ENCODE peak calls at places on chromosomes 2 and 18, in nine cellular contexts. One of them, this sample, is unnamed.

GRCh38 chr18:7755753-7756475 is 188.8 kb downstream of the PTPRM start:
- DNase-seq in fibroblast of lung: no peak
- DNase-seq in PC-3: no peak
- DNase-seq in mesendoderm: no peak
- DNase-seq in kidney: no peak
- DNase-seq in neuronal stem cell: no peak
- DNase-seq in SK-N-MC: no peak
- DNase-seq in neural progenitor cell: no peak
- DNase-seq in adipocyte: peak
- DNase-seq in this sample: peak

GRCh38 chr18:54154231-54154630 is 70.2 kb downstream of the MBD2 start:
- DNase-seq in neuronal stem cell: no peak
- DNase-seq in adipocyte: no peak
- DNase-seq in SK-N-MC: no peak
- DNase-seq in neural progenitor cell: no peak
- DNase-seq in mesendoderm: no peak
- DNase-seq in PC-3: no peak
- DNase-seq in kidney: no peak
- DNase-seq in fibroblast of lung: no peak
- DNase-seq in this sample: no peak

GRCh38 chr2:100588071-100588786 is 25.4 kb downstream of the PDCL3 start:
- DNase-seq in fibroblast of lung: peak
- DNase-seq in neuronal stem cell: no peak
- DNase-seq in mesendoderm: no peak
- DNase-seq in SK-N-MC: no peak
- DNase-seq in adipocyte: peak
- DNase-seq in neural progenitor cell: no peak
- DNase-seq in PC-3: peak
- DNase-seq in kidney: no peak
- DNase-seq in this sample: no peak

GRCh38 chr2:218954541-218955300 is 4.7 kb upstream of the CDK5R2 start:
- DNase-seq in fibroblast of lung: no peak
- DNase-seq in neuronal stem cell: no peak
- DNase-seq in neural progenitor cell: no peak
- DNase-seq in PC-3: no peak
- DNase-seq in kidney: peak
- DNase-seq in mesendoderm: no peak
- DNase-seq in SK-N-MC: no peak
- DNase-seq in adipocyte: no peak
- DNase-seq in this sample: no peak

GRCh38 chr2:168536925-168537466 is 80.9 kb downstream of the CERS6 start:
- DNase-seq in neuronal stem cell: no peak
- DNase-seq in adipocyte: no peak
- DNase-seq in fibroblast of lung: peak
- DNase-seq in kidney: no peak
- DNase-seq in neural progenitor cell: no peak
- DNase-seq in PC-3: peak
- DNase-seq in SK-N-MC: no peak
- DNase-seq in mesendoderm: peak
- DNase-seq in this sample: no peak

GRCh38 chr2:204869142-204869823 is 324.0 kb downstream of the PARD3B start:
- DNase-seq in kidney: no peak
- DNase-seq in neuronal stem cell: no peak
- DNase-seq in mesendoderm: no peak
- DNase-seq in PC-3: no peak
- DNase-seq in fibroblast of lung: peak
- DNase-seq in SK-N-MC: no peak
- DNase-seq in neural progenitor cell: no peak
- DNase-seq in adipocyte: peak
- DNase-seq in this sample: no peak

GRCh38 chr2:8987413-8987812 is 16.1 kb downstream of the MBOAT2 start:
- DNase-seq in adipocyte: peak
- DNase-seq in SK-N-MC: no peak
- DNase-seq in kidney: no peak
- DNase-seq in neural progenitor cell: no peak
- DNase-seq in fibroblast of lung: peak
- DNase-seq in mesendoderm: no peak
- DNase-seq in PC-3: peak
- DNase-seq in neuronal stem cell: no peak
- DNase-seq in this sample: no peak

GRCh38 chr2:135820003-135820618 is 16.9 kb downstream of the LCT start:
- DNase-seq in neuronal stem cell: no peak
- DNase-seq in mesendoderm: no peak
- DNase-seq in neural progenitor cell: no peak
- DNase-seq in adipocyte: no peak
- DNase-seq in kidney: no peak
- DNase-seq in fibroblast of lung: peak
- DNase-seq in SK-N-MC: no peak
- DNase-seq in PC-3: no peak
- DNase-seq in this sample: no peak

GRCh38 chr18:23916338-23916737 is 98.2 kb upstream of the TTC39C start:
- DNase-seq in PC-3: no peak
- DNase-seq in fibroblast of lung: no peak
- DNase-seq in SK-N-MC: no peak
- DNase-seq in neural progenitor cell: no peak
- DNase-seq in kidney: no peak
- DNase-seq in mesendoderm: no peak
- DNase-seq in neuronal stem cell: no peak
- DNase-seq in adipocyte: peak
- DNase-seq in this sample: no peak

GRCh38 chr2:183665976-183666375 is 541.7 kb downstream of the NUP35 start:
- DNase-seq in fibroblast of lung: peak
- DNase-seq in mesendoderm: peak
- DNase-seq in SK-N-MC: peak
- DNase-seq in neuronal stem cell: no peak
- DNase-seq in PC-3: peak
- DNase-seq in kidney: no peak
- DNase-seq in adipocyte: peak
- DNase-seq in neural progenitor cell: no peak
- DNase-seq in this sample: no peak

GRCh38 chr18:73842795-73843394 is 304.7 kb downstream of the FBXO15 start:
- DNase-seq in neural progenitor cell: peak
- DNase-seq in neuronal stem cell: peak
- DNase-seq in SK-N-MC: no peak
- DNase-seq in PC-3: peak
- DNase-seq in kidney: no peak
- DNase-seq in fibroblast of lung: peak
- DNase-seq in mesendoderm: peak
- DNase-seq in adipocyte: peak
- DNase-seq in this sample: peak

GRCh38 chr18:6056171-6056932 is 161.0 kb upstream of the TMEM200C start:
- DNase-seq in mesendoderm: no peak
- DNase-seq in kidney: no peak
- DNase-seq in SK-N-MC: no peak
- DNase-seq in neuronal stem cell: peak
- DNase-seq in adipocyte: peak
- DNase-seq in fibroblast of lung: peak
- DNase-seq in PC-3: peak
- DNase-seq in neural progenitor cell: peak
- DNase-seq in this sample: peak

GRCh38 chr2:237128026-237128703 is 42.5 kb downstream of the COPS8 start:
- DNase-seq in fibroblast of lung: peak
- DNase-seq in PC-3: peak
- DNase-seq in mesendoderm: peak
- DNase-seq in adipocyte: peak
- DNase-seq in kidney: peak
- DNase-seq in neural progenitor cell: peak
- DNase-seq in neuronal stem cell: peak
- DNase-seq in SK-N-MC: no peak
- DNase-seq in this sample: peak

GRCh38 chr18:35247412-35248249 is 6.8 kb downstream of the ZNF397 start:
- DNase-seq in SK-N-MC: no peak
- DNase-seq in neuronal stem cell: no peak
- DNase-seq in neural progenitor cell: no peak
- DNase-seq in adipocyte: no peak
- DNase-seq in mesendoderm: no peak
- DNase-seq in kidney: no peak
- DNase-seq in PC-3: no peak
- DNase-seq in fibroblast of lung: no peak
- DNase-seq in this sample: no peak

GRCh38 chr2:9150906-9151305 is 55.7 kb upstream of the ASAP2 start:
- DNase-seq in neural progenitor cell: no peak
- DNase-seq in SK-N-MC: no peak
- DNase-seq in neuronal stem cell: no peak
- DNase-seq in adipocyte: no peak
- DNase-seq in PC-3: no peak
- DNase-seq in fibroblast of lung: no peak
- DNase-seq in mesendoderm: no peak
- DNase-seq in kidney: no peak
- DNase-seq in this sample: no peak

GRCh38 chr2:53768233-53768542 is 584 bp downstream of the CHAC2 start:
- DNase-seq in PC-3: peak
- DNase-seq in mesendoderm: peak
- DNase-seq in fibroblast of lung: peak
- DNase-seq in SK-N-MC: no peak
- DNase-seq in neuronal stem cell: peak
- DNase-seq in kidney: no peak
- DNase-seq in adipocyte: peak
- DNase-seq in neural progenitor cell: peak
- DNase-seq in this sample: no peak

GRCh38 chr2:15784886-15785801 is 155.2 kb upstream of the MYCN start:
- DNase-seq in adipocyte: no peak
- DNase-seq in SK-N-MC: no peak
- DNase-seq in PC-3: no peak
- DNase-seq in mesendoderm: no peak
- DNase-seq in kidney: peak
- DNase-seq in neuronal stem cell: no peak
- DNase-seq in fibroblast of lung: no peak
- DNase-seq in neural progenitor cell: no peak
- DNase-seq in this sample: no peak

GRCh38 chr2:152920846-152921245 is 202.4 kb downstream of the ARL6IP6 start:
- DNase-seq in adipocyte: no peak
- DNase-seq in mesendoderm: no peak
- DNase-seq in neural progenitor cell: no peak
- DNase-seq in SK-N-MC: no peak
- DNase-seq in fibroblast of lung: peak
- DNase-seq in PC-3: peak
- DNase-seq in kidney: no peak
- DNase-seq in neuronal stem cell: no peak
- DNase-seq in this sample: no peak

GRCh38 chr2:230693411-230693810 is 19.2 kb upstream of the CAB39 start:
- DNase-seq in adipocyte: no peak
- DNase-seq in fibroblast of lung: no peak
- DNase-seq in PC-3: no peak
- DNase-seq in neuronal stem cell: no peak
- DNase-seq in SK-N-MC: no peak
- DNase-seq in kidney: no peak
- DNase-seq in neural progenitor cell: no peak
- DNase-seq in mesendoderm: no peak
- DNase-seq in this sample: no peak

GRCh38 chr2:226649201-226649600 is 150.4 kb downstream of the IRS1 start:
- DNase-seq in neural progenitor cell: no peak
- DNase-seq in SK-N-MC: no peak
- DNase-seq in neuronal stem cell: no peak
- DNase-seq in mesendoderm: no peak
- DNase-seq in fibroblast of lung: no peak
- DNase-seq in kidney: no peak
- DNase-seq in adipocyte: no peak
- DNase-seq in PC-3: no peak
- DNase-seq in this sample: no peak
- H3K9ac ChIP-seq in neural progenitor cell: no peak
- H3K9ac ChIP-seq in SK-N-MC: no peak
- H3K9ac ChIP-seq in neuronal stem cell: no peak
- H3K9ac ChIP-seq in mesendoderm: no peak
- H3K9ac ChIP-seq in fibroblast of lung: no peak
- H3K9ac ChIP-seq in kidney: peak
- H3K9ac ChIP-seq in adipocyte: peak
- H3K9ac ChIP-seq in PC-3: peak
- H3K9ac ChIP-seq in this sample: no peak

GRCh38 chr2:46827274-46827930 is 88.2 kb downstream of the MCFD2 start:
- DNase-seq in mesendoderm: no peak
- DNase-seq in fibroblast of lung: peak
- DNase-seq in neural progenitor cell: no peak
- DNase-seq in neuronal stem cell: no peak
- DNase-seq in kidney: no peak
- DNase-seq in adipocyte: no peak
- DNase-seq in SK-N-MC: no peak
- DNase-seq in PC-3: no peak
- DNase-seq in this sample: no peak
- H3K9ac ChIP-seq in mesendoderm: no peak
- H3K9ac ChIP-seq in fibroblast of lung: no peak
- H3K9ac ChIP-seq in neural progenitor cell: no peak
- H3K9ac ChIP-seq in neuronal stem cell: peak
- H3K9ac ChIP-seq in kidney: no peak
- H3K9ac ChIP-seq in adipocyte: peak
- H3K9ac ChIP-seq in SK-N-MC: no peak
- H3K9ac ChIP-seq in PC-3: no peak
- H3K9ac ChIP-seq in this sample: no peak

GRCh38 chr2:61770746-61771145 is 83.1 kb downstream of the FAM161A start:
- DNase-seq in mesendoderm: no peak
- DNase-seq in PC-3: peak
- DNase-seq in adipocyte: peak
- DNase-seq in neural progenitor cell: no peak
- DNase-seq in kidney: no peak
- DNase-seq in SK-N-MC: no peak
- DNase-seq in fibroblast of lung: peak
- DNase-seq in neuronal stem cell: no peak
- DNase-seq in this sample: no peak
- H3K9ac ChIP-seq in mesendoderm: no peak
- H3K9ac ChIP-seq in PC-3: peak
- H3K9ac ChIP-seq in adipocyte: no peak
- H3K9ac ChIP-seq in neural progenitor cell: no peak
- H3K9ac ChIP-seq in kidney: no peak
- H3K9ac ChIP-seq in SK-N-MC: no peak
- H3K9ac ChIP-seq in fibroblast of lung: no peak
- H3K9ac ChIP-seq in neuronal stem cell: no peak
- H3K9ac ChIP-seq in this sample: no peak

GRCh38 chr2:232363784-232364615 is 14.6 kb upstream of the ALPP start:
- DNase-seq in kidney: peak
- DNase-seq in fibroblast of lung: no peak
- DNase-seq in PC-3: no peak
- DNase-seq in neural progenitor cell: no peak
- DNase-seq in neuronal stem cell: no peak
- DNase-seq in mesendoderm: no peak
- DNase-seq in adipocyte: peak
- DNase-seq in SK-N-MC: no peak
- DNase-seq in this sample: no peak

GRCh38 chr2:232367016-232367415 is 11.5 kb upstream of the ALPP start:
- DNase-seq in kidney: no peak
- DNase-seq in adipocyte: no peak
- DNase-seq in PC-3: no peak
- DNase-seq in neuronal stem cell: no peak
- DNase-seq in mesendoderm: no peak
- DNase-seq in fibroblast of lung: no peak
- DNase-seq in SK-N-MC: no peak
- DNase-seq in neural progenitor cell: no peak
- DNase-seq in this sample: no peak

GRCh38 chr2:232361646-232362045 is 16.9 kb upstream of the ALPP start:
- DNase-seq in mesendoderm: no peak
- DNase-seq in kidney: no peak
- DNase-seq in fibroblast of lung: no peak
- DNase-seq in PC-3: no peak
- DNase-seq in neuronal stem cell: no peak
- DNase-seq in neural progenitor cell: no peak
- DNase-seq in SK-N-MC: no peak
- DNase-seq in adipocyte: no peak
- DNase-seq in this sample: no peak

GRCh38 chr2:232365621-232366321 is 12.8 kb upstream of the ALPP start:
- DNase-seq in mesendoderm: peak
- DNase-seq in SK-N-MC: no peak
- DNase-seq in fibroblast of lung: peak
- DNase-seq in PC-3: peak
- DNase-seq in neural progenitor cell: peak
- DNase-seq in kidney: no peak
- DNase-seq in neuronal stem cell: no peak
- DNase-seq in adipocyte: peak
- DNase-seq in this sample: peak

GRCh38 chr2:232362174-232362913 is 16.2 kb upstream of the ALPP start:
- DNase-seq in SK-N-MC: no peak
- DNase-seq in neural progenitor cell: no peak
- DNase-seq in adipocyte: no peak
- DNase-seq in fibroblast of lung: no peak
- DNase-seq in neuronal stem cell: no peak
- DNase-seq in mesendoderm: no peak
- DNase-seq in PC-3: no peak
- DNase-seq in kidney: no peak
- DNase-seq in this sample: no peak
- H3K9ac ChIP-seq in SK-N-MC: no peak
- H3K9ac ChIP-seq in neural progenitor cell: no peak
- H3K9ac ChIP-seq in adipocyte: no peak
- H3K9ac ChIP-seq in fibroblast of lung: no peak
- H3K9ac ChIP-seq in neuronal stem cell: no peak
- H3K9ac ChIP-seq in mesendoderm: no peak
- H3K9ac ChIP-seq in PC-3: no peak
- H3K9ac ChIP-seq in kidney: no peak
- H3K9ac ChIP-seq in this sample: no peak